ENCODE peak calls at places on chromosomes 16 and 17, in four cellular contexts. One of them, this sample, is unnamed.

GRCh38 chr17:74325743-74326379 is at the start of gene KIF19:
- DNase-seq in stimulated activated CD8-positive, alpha-beta memory T cell treated with anti-CD3 and anti-CD28 coated beads, Interleukin-15, amount 100 ng/mL, for 24 hours: peak; percentile 14
- DNase-seq in activated T-helper 9 cell treated with anti-CD3 and anti-CD28 coated beads, Interleukin-2, amount 50 U/mL, for 16 hours: peak; percentile 43
- DNase-seq in fibroblast of villous mesenchyme: no peak
- DNase-seq in this sample: no peak

GRCh38 chr16:80683646-80684045 is 120.8 kb downstream of the CDYL2 start:
- DNase-seq in activated T-helper 9 cell treated with anti-CD3 and anti-CD28 coated beads, Interleukin-2, amount 50 U/mL, for 16 hours: no peak
- DNase-seq in stimulated activated CD8-positive, alpha-beta memory T cell treated with anti-CD3 and anti-CD28 coated beads, Interleukin-15, amount 100 ng/mL, for 24 hours: no peak
- DNase-seq in fibroblast of villous mesenchyme: no peak
- DNase-seq in this sample: no peak

GRCh38 chr17:75876938-75877751 is 1.2 kb downstream of the TRIM47 start:
- DNase-seq in stimulated activated CD8-positive, alpha-beta memory T cell treated with anti-CD3 and anti-CD28 coated beads, Interleukin-15, amount 100 ng/mL, for 24 hours: no peak
- DNase-seq in fibroblast of villous mesenchyme: peak; percentile 97
- DNase-seq in activated T-helper 9 cell treated with anti-CD3 and anti-CD28 coated beads, Interleukin-2, amount 50 U/mL, for 16 hours: no peak
- DNase-seq in this sample: peak; percentile 82

GRCh38 chr16:65054457-65054856 is 67.4 kb downstream of the CDH11 start:
- DNase-seq in stimulated activated CD8-positive, alpha-beta memory T cell treated with anti-CD3 and anti-CD28 coated beads, Interleukin-15, amount 100 ng/mL, for 24 hours: no peak
- DNase-seq in fibroblast of villous mesenchyme: no peak
- DNase-seq in activated T-helper 9 cell treated with anti-CD3 and anti-CD28 coated beads, Interleukin-2, amount 50 U/mL, for 16 hours: no peak
- DNase-seq in this sample: no peak

GRCh38 chr16:70576431-70577255 is 53.0 kb downstream of the SF3B3 start:
- DNase-seq in activated T-helper 9 cell treated with anti-CD3 and anti-CD28 coated beads, Interleukin-2, amount 50 U/mL, for 16 hours: no peak
- DNase-seq in fibroblast of villous mesenchyme: peak; percentile 98
- DNase-seq in stimulated activated CD8-positive, alpha-beta memory T cell treated with anti-CD3 and anti-CD28 coated beads, Interleukin-15, amount 100 ng/mL, for 24 hours: no peak
- DNase-seq in this sample: no peak

GRCh38 chr17:37570527-37571093 is 38.6 kb downstream of the SYNRG start:
- DNase-seq in stimulated activated CD8-positive, alpha-beta memory T cell treated with anti-CD3 and anti-CD28 coated beads, Interleukin-15, amount 100 ng/mL, for 24 hours: no peak
- DNase-seq in activated T-helper 9 cell treated with anti-CD3 and anti-CD28 coated beads, Interleukin-2, amount 50 U/mL, for 16 hours: no peak
- DNase-seq in fibroblast of villous mesenchyme: peak; percentile 51
- DNase-seq in this sample: no peak

GRCh38 chr17:7312432-7313027 is 2.6 kb downstream of the GPS2 start:
- DNase-seq in fibroblast of villous mesenchyme: no peak
- DNase-seq in stimulated activated CD8-positive, alpha-beta memory T cell treated with anti-CD3 and anti-CD28 coated beads, Interleukin-15, amount 100 ng/mL, for 24 hours: no peak
- DNase-seq in activated T-helper 9 cell treated with anti-CD3 and anti-CD28 coated beads, Interleukin-2, amount 50 U/mL, for 16 hours: no peak
- DNase-seq in this sample: no peak

GRCh38 chr17:50429793-50430192 is 3.8 kb downstream of the ACSF2 start:
- DNase-seq in stimulated activated CD8-positive, alpha-beta memory T cell treated with anti-CD3 and anti-CD28 coated beads, Interleukin-15, amount 100 ng/mL, for 24 hours: no peak
- DNase-seq in activated T-helper 9 cell treated with anti-CD3 and anti-CD28 coated beads, Interleukin-2, amount 50 U/mL, for 16 hours: no peak
- DNase-seq in fibroblast of villous mesenchyme: no peak
- DNase-seq in this sample: no peak

GRCh38 chr17:60562421-60562820 is 36.4 kb upstream of the APPBP2 start:
- DNase-seq in activated T-helper 9 cell treated with anti-CD3 and anti-CD28 coated beads, Interleukin-2, amount 50 U/mL, for 16 hours: no peak
- DNase-seq in fibroblast of villous mesenchyme: peak; percentile 25
- DNase-seq in stimulated activated CD8-positive, alpha-beta memory T cell treated with anti-CD3 and anti-CD28 coated beads, Interleukin-15, amount 100 ng/mL, for 24 hours: no peak
- DNase-seq in this sample: no peak